ENCODE peak calls at places on chromosomes 3 and 15, in five cellular contexts. V is H9, W is H1, Y is mesenchymal stem cell, R is trophoblast cell. O is an unnamed sample.

GRCh38 chr3:16012086-16012485 is 162.4 kb upstream of the GALNT15 start:
- DNase-seq in V (no peak), W (no peak), Y (no peak), R (no peak), O (no peak)

GRCh38 chr3:86986666-86987420 is 4.1 kb downstream of the VGLL3 start:
- DNase-seq in V (no peak), W (no peak), Y (peak), R (peak), O (no peak)

GRCh38 chr15:25611603-25612002 is 172.8 kb upstream of the UBE3A start:
- DNase-seq in V (no peak), W (no peak), Y (no peak), R (no peak), O (no peak)

GRCh38 chr3:162217603-162218002 is 721.0 kb downstream of the OTOL1 start:
- DNase-seq in V (no peak), W (no peak), Y (no peak), R (no peak), O (no peak)

GRCh38 chr15:64521726-64522164 is 61.4 kb downstream of the ZNF609 start:
- DNase-seq in V (peak), W (peak), Y (peak), R (peak), O (peak)

GRCh38 chr3:66502981-66503380 is 2.2 kb upstream of the LRIG1 start:
- DNase-seq in V (no peak), W (no peak), Y (no peak), R (no peak), O (no peak)

GRCh38 chr3:146889616-146890015 is 284.5 kb upstream of the PLSCR5 start:
- DNase-seq in V (no peak), W (no peak), Y (no peak), R (no peak), O (no peak)

GRCh38 chr3:71189480-71189879 is 394.0 kb downstream of the FOXP1 start:
- DNase-seq in V (no peak), W (no peak), Y (peak), R (no peak), O (no peak)

GRCh38 chr3:42144209-42144608 is 53.1 kb downstream of the TRAK1 start:
- DNase-seq in V (no peak), W (no peak), Y (no peak), R (no peak), O (no peak)

GRCh38 chr15:34609658-34610057 is 26.2 kb upstream of the GOLGA8B start:
- DNase-seq in V (no peak), W (no peak), Y (no peak), R (no peak), O (no peak)

GRCh38 chr3:190566043-190566933 is 52.4 kb downstream of the IL1RAP start:
- DNase-seq in V (no peak), W (no peak), Y (peak), R (peak), O (no peak)

GRCh38 chr3:122247087-122247824 is 63.8 kb downstream of the CASR start:
- DNase-seq in V (no peak), W (no peak), Y (no peak), R (no peak), O (no peak)

GRCh38 chr3:124887177-124887995 is at the start of gene ITGB5:
- DNase-seq in V (peak), W (no peak), Y (peak), R (peak), O (peak)

GRCh38 chr3:134432236-134432635 is 53.5 kb downstream of the ANAPC13 start:
- DNase-seq in V (no peak), W (no peak), Y (no peak), R (no peak), O (no peak)

GRCh38 chr15:48559270-48559669 is 86.2 kb downstream of the FBN1 start:
- DNase-seq in V (no peak), W (no peak), Y (peak), R (no peak), O (peak)

GRCh38 chr3:132444333-132444732 is 27.0 kb downstream of the DNAJC13 start:
- DNase-seq in V (no peak), W (no peak), Y (peak), R (no peak), O (no peak)

GRCh38 chr3:166100710-166101109 is 263.5 kb upstream of the BCHE start:
- DNase-seq in V (no peak), W (no peak), Y (no peak), R (peak), O (no peak)

GRCh38 chr3:79040701-79041100 is 727.1 kb downstream of the ROBO1 start:
- DNase-seq in V (no peak), W (no peak), Y (peak), R (peak), O (no peak)

GRCh38 chr3:59189561-59190338 is 139.9 kb upstream of the CFAP20DC start:
- DNase-seq in V (no peak), W (no peak), Y (peak), R (peak), O (no peak)

GRCh38 chr3:118239253-118239652 is 795.4 kb downstream of the IGSF11 start:
- DNase-seq in V (no peak), W (no peak), Y (no peak), R (no peak), O (no peak)

GRCh38 chr3:177483182-177483967 is 286.1 kb upstream of the TBL1XR1 start:
- DNase-seq in V (peak), W (no peak), Y (no peak), R (peak), O (no peak)

GRCh38 chr3:10753964-10754363 is 62.1 kb upstream of the SLC6A11 start:
- DNase-seq in V (peak), W (no peak), Y (peak), R (peak), O (peak)

GRCh38 chr3:30012941-30013543 is 593.4 kb upstream of the TGFBR2 start:
- DNase-seq in V (peak), W (no peak), Y (peak), R (peak), O (peak)

GRCh38 chr3:186123012-186123411 is 14.1 kb upstream of the ETV5 start:
- DNase-seq in V (no peak), W (no peak), Y (no peak), R (no peak), O (no peak)

GRCh38 chr3:127590282-127590592 is 296 bp downstream of the TPRA1 start:
- DNase-seq in V (no peak), W (no peak), Y (no peak), R (no peak), O (no peak)

GRCh38 chr3:185880600-185880999 is 55.8 kb upstream of the IGF2BP2 start:
- DNase-seq in V (no peak), W (no peak), Y (no peak), R (no peak), O (no peak)

GRCh38 chr3:141368925-141369794 is 856 bp downstream of the ZBTB38 start:
- DNase-seq in V (no peak), W (no peak), Y (peak), R (peak), O (no peak)
- H2BK12ac ChIP-seq in V (no peak), W (peak), Y (peak), R (peak), O (no peak)

DNA sequence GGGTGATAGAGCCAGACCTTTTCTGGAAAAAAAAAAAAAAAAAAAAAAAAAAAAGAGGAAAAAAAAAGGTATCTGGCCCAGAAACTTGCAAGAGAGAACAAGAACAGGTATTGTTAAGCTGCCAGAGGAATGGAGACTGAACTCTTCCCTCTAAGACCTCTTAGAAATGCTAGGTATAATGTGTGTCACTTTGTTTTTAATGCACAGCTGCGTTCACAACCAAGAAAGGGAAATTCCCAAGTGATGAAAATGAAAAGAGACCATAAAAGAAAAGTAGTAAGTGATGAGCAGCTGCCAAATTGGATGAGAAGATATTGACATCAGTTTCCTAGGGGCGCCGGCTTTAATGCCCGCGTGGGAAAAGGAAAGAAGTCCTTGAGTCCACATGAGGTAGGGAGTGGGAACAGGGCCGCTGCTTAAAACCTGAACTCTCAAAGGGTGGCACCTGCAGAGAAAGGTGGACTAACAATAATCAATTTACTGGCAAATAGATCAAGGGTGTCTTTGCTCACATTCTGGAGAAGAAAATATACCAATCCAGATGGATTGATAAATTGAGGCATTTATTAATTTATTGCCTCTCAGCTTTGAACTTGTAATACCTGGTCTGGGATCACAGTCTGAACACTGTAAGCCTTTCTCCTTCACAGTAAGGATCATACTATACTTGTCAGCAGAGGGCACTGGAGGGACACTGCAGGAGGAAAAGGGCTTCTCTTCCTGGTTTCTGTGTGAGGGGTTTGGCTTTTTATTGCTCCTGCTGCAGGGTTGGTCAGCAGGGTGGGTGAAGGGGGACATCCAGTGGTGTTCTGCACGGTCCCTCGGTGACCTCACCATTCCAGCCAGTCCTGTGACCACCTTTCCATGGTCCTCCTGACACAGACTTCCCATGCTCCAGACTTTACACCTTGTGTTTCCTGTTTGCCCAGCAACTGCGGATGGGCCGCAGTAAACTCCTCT is 131.6 kb downstream of the AQP9 start:
- DNase-seq in V (peak), W (no peak), Y (peak), R (peak), O (peak)
- H4K91ac ChIP-seq in V (no peak), W (no peak), Y (peak), R (peak), O (no peak)

DNA sequence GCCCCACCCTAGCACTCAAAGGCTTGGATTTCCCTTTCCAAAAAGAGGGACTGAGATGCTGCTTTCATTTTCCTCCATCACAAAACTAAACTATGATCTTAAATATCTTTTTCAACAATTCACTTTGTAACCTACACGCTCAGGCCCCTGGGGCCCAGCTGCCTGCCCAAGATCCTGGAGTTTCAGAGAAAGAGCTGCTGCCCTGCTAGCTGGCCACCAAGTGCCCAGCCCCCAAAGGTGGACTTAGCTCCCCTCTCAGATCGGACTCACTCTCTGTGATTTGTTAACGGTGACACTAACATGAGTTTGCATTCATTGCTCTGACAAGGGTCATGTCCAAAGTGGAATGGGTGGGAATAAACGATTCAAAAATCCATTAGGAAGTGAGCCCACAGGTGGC is 119.6 kb upstream of the SMAD3 start:
- DNase-seq in V (no peak), W (no peak), Y (no peak), R (no peak), O (no peak)
- H2BK12ac ChIP-seq in V (no peak), W (no peak), Y (no peak), R (no peak), O (no peak)

DNA sequence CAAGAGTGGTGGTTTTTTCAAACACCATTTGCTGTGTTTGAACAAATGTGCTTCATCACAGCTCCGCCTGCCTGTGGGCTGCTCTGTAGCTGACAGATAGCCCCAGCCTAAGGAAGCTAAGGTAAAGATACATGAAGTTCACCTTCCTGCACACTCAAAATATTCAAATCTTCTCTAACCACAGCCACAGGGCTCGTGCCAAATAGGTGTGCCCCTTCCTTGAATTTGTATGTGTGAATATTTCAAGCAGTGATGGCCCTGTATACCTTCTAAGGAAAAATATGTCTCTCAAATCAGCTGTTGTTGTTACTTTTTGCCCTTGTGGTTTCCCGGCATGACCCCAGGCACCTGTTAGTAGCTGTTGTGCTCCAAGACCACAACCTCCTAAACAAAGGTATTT is 92.8 kb downstream of the CCNL1 start:
- DNase-seq in V (no peak), W (no peak), Y (no peak), R (no peak), O (no peak)
- H4K91ac ChIP-seq in V (no peak), W (no peak), Y (no peak), R (no peak), O (no peak)

GRCh38 chr15:90190606-90191343 is 10.4 kb upstream of the SEMA4B start:
- DNase-seq in V (no peak), W (no peak), Y (no peak), R (no peak), O (no peak)

GRCh38 chr15:90191344-90191687 is 9.8 kb upstream of the SEMA4B start:
- DNase-seq in V (no peak), W (no peak), Y (no peak), R (no peak), O (no peak)

GRCh38 chr15:90191795-90192494 is 9.2 kb upstream of the SEMA4B start:
- DNase-seq in V (no peak), W (no peak), Y (no peak), R (no peak), O (no peak)

GRCh38 chr15:90194655-90195054 is 6.5 kb upstream of the SEMA4B start:
- DNase-seq in V (no peak), W (no peak), Y (no peak), R (no peak), O (no peak)

GRCh38 chr15:90192961-90193786 is 8.0 kb upstream of the SEMA4B start:
- DNase-seq in V (no peak), W (no peak), Y (no peak), R (no peak), O (no peak)
- H2BK12ac ChIP-seq in V (no peak), W (peak), Y (peak), R (no peak), O (no peak)

GRCh38 chr3:34001022-34001421 is 202.6 kb downstream of the PDCD6IP start:
- DNase-seq in V (no peak), W (no peak), Y (no peak), R (no peak), O (peak)

GRCh38 chr3:34005886-34006285 is 207.5 kb downstream of the PDCD6IP start:
- DNase-seq in V (no peak), W (no peak), Y (peak), R (peak), O (no peak)

GRCh38 chr3:34002569-34003100 is 204.2 kb downstream of the PDCD6IP start:
- DNase-seq in V (no peak), W (no peak), Y (no peak), R (no peak), O (no peak)

GRCh38 chr3:34000301-34000700 is 201.9 kb downstream of the PDCD6IP start:
- DNase-seq in V (no peak), W (no peak), Y (no peak), R (no peak), O (no peak)

DNA sequence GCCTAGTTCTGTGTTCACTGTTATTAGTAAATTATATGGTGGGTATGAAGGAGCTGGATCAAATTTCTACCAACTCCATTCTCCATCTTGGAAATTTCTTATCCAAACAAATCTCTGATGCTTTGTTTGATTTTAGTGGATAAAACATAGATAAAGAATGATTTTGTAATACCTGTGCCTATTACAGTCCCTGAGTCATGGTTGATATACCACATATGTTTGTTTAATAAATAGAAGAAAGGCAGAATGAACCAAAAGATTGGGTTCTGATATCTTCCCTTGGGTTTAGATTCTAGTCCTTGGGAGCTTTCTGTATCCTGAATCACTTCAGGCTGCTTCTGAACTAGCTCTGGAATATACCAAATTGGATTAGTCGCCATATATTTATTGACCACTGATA is 203.6 kb downstream of the PDCD6IP start:
- DNase-seq in V (no peak), W (no peak), Y (no peak), R (no peak), O (no peak)
- H4K91ac ChIP-seq in V (no peak), W (no peak), Y (no peak), R (no peak), O (no peak)

DNA sequence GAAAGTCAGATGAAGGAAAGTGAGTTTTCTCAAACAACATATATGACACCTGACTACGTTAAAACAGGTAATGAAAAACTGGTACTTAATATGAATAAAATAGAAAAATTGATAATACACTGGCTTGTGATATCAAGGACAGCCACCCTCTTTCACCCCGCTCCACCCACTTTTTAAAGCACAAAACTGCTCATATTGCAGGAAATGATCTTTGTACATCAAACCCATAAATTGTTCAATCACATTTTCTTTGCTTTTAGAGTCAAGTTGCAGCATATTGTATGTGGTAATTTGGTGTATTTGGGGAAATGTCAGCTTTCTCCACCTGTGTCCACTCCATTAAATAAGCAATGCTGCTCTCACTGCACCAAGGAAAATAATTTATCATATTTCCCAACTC is 288.7 kb upstream of the GPR149 start:
- DNase-seq in V (no peak), W (no peak), Y (no peak), R (no peak), O (no peak)
- H2BK12ac ChIP-seq in V (no peak), W (no peak), Y (no peak), R (no peak), O (no peak)

DNA sequence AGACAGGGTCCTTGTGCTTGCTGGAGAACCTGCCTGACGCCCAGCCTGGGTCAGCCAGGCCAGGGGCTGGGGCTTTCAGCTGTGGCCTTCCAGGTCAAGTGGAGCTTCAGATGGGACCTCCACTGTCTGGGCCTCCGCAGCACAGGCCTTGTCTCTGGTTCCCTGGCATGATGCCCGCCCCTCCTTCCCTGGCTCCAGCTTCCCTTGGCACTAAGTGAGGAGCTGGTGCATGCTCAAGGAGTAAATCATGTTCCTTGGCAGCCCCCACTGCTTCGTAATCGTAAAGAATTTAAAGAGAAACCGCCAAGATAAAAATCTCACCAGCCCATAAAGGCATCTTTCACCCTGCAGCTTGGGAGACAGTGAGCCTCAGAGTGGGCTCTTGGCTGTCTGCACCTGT is 8.9 kb downstream of the SEMA3F start:
- DNase-seq in V (no peak), W (no peak), Y (no peak), R (no peak), O (no peak)
- H4K91ac ChIP-seq in V (no peak), W (no peak), Y (no peak), R (no peak), O (no peak)

O was measured in neuronal stem cell.